ENCODE peak calls at places on chromosomes 13 and 19, in nine cellular contexts. L is AG04450; H is dorsolateral prefrontal cortex; X is progenitor cell of endocrine pancreas; C is amygdala; J is T-helper 2 cell treated with Interferon-gamma antibody and Interleukin-4, amounts not matched to agents 5 μg/mL and 100 μg/mL, for 36 hours; W is NCI-H345; M is CD8-positive, alpha-beta memory T cell; T is left cardiac atrium. Y is an unnamed sample.

GRCh38 chr13:29693297-29693945 is 97.9 kb upstream of the SLC7A1 start:
- DNase-seq in L (no peak), H (peak), X (no peak), C (no peak), J (no peak), W (no peak), M (no peak), T (no peak), Y (no peak)

GRCh38 chr13:106569233-106570095 is 1.5 kb upstream of the ARGLU1 start:
- DNase-seq in L (no peak), H (no peak), X (no peak), C (no peak), J (no peak), W (no peak), M (no peak), T (no peak), Y (no peak)

GRCh38 chr13:40069173-40070044 is 413.9 kb downstream of the COG6 start:
- DNase-seq in L (peak), H (peak), X (peak), C (no peak), J (peak), W (peak), M (peak), T (peak), Y (peak)

GRCh38 chr19:8367327-8368001 is 3.5 kb downstream of the ANGPTL4 start:
- DNase-seq in L (peak), H (peak), X (no peak), C (no peak), J (no peak), W (peak), M (no peak), T (peak), Y (peak)

GRCh38 chr13:52850396-52851152 is 2.1 kb upstream of the PCDH8 start:
- DNase-seq in L (no peak), H (no peak), X (peak), C (no peak), J (peak), W (peak), M (no peak), T (peak), Y (peak)

GRCh38 chr19:51030631-51031030 is 4.2 kb downstream of the KLK12 start:
- DNase-seq in L (no peak), H (no peak), X (no peak), C (no peak), J (no peak), W (no peak), M (no peak), T (no peak), Y (no peak)

GRCh38 chr19:40147693-40148347 is 43.4 kb upstream of the MAP3K10 start:
- DNase-seq in L (peak), H (no peak), X (no peak), C (no peak), J (no peak), W (no peak), M (no peak), T (no peak), Y (no peak)

GRCh38 chr13:84553252-84553651 is 671.0 kb upstream of the SLITRK1 start:
- DNase-seq in L (no peak), H (no peak), X (no peak), C (no peak), J (no peak), W (no peak), M (no peak), T (no peak), Y (no peak)

GRCh38 chr19:10279737-10280442 is 6.9 kb upstream of the ICAM4 start:
- DNase-seq in L (no peak), H (no peak), X (no peak), C (no peak), J (no peak), W (no peak), M (no peak), T (no peak), Y (no peak)

GRCh38 chr13:93328943-93329342 is 102.3 kb downstream of the GPC6 start:
- DNase-seq in L (no peak), H (no peak), X (no peak), C (no peak), J (no peak), W (no peak), M (no peak), T (no peak), Y (no peak)

GRCh38 chr13:114112826-114113322 is 19.5 kb downstream of the RASA3 start:
- DNase-seq in L (no peak), H (no peak), X (no peak), C (no peak), J (no peak), W (no peak), M (no peak), T (peak), Y (no peak)

GRCh38 chr19:280541-281007 is 10.6 kb downstream of the PLPP2 start:
- DNase-seq in L (no peak), H (no peak), X (no peak), C (no peak), J (no peak), W (peak), M (no peak), T (no peak), Y (no peak)

GRCh38 chr19:46508206-46508605 is 12.5 kb upstream of the PNMA8B start:
- DNase-seq in L (no peak), H (no peak), X (no peak), C (no peak), J (no peak), W (no peak), M (no peak), T (no peak), Y (no peak)

GRCh38 chr13:64704121-64704520 is 2526.0 kb downstream of the PCDH9 start:
- DNase-seq in L (no peak), H (no peak), X (no peak), C (no peak), J (no peak), W (no peak), M (no peak), T (no peak), Y (no peak)

GRCh38 chr19:793775-794174 is 3.5 kb upstream of the PTBP1 start:
- DNase-seq in L (no peak), H (no peak), X (no peak), C (no peak), J (no peak), W (no peak), M (no peak), T (no peak), Y (no peak)

GRCh38 chr19:40466219-40467006 is at the start of gene SPTBN4:
- DNase-seq in L (no peak), H (peak), X (no peak), C (no peak), J (peak), W (no peak), M (peak), T (peak), Y (no peak)

GRCh38 chr13:109135018-109135417 is 505.6 kb downstream of the MYO16 start:
- DNase-seq in L (no peak), H (no peak), X (no peak), C (no peak), J (no peak), W (no peak), M (no peak), T (no peak), Y (no peak)

GRCh38 chr13:103403148-103403740 is 337.0 kb upstream of the SLC10A2 start:
- DNase-seq in L (no peak), H (no peak), X (no peak), C (no peak), J (no peak), W (no peak), M (no peak), T (no peak), Y (no peak)

GRCh38 chr13:97574926-97575325 is 141.0 kb downstream of the RAP2A start:
- DNase-seq in L (peak), H (no peak), X (no peak), C (no peak), J (no peak), W (peak), M (no peak), T (no peak), Y (no peak)

GRCh38 chr13:41199526-41199925 is 5.2 kb upstream of the KBTBD7 start:
- DNase-seq in L (no peak), H (no peak), X (no peak), C (no peak), J (no peak), W (no peak), M (no peak), T (no peak), Y (no peak)

GRCh38 chr19:35206855-35207254 is 21.7 kb downstream of the FAM187B start:
- DNase-seq in L (no peak), H (no peak), X (no peak), C (no peak), J (no peak), W (no peak), M (no peak), T (no peak), Y (no peak)

GRCh38 chr13:67474114-67474513 is 244.0 kb upstream of the PCDH9 start:
- DNase-seq in L (no peak), H (no peak), X (no peak), C (no peak), J (no peak), W (no peak), M (no peak), T (no peak), Y (no peak)

GRCh38 chr19:19461671-19462622 is 53.4 kb downstream of the TSSK6 start:
- DNase-seq in L (no peak), H (peak), X (peak), C (no peak), J (no peak), W (peak), M (peak), T (peak), Y (no peak)

GRCh38 chr19:44608391-44608821 is 5.0 kb upstream of the IGSF23 start:
- DNase-seq in L (no peak), H (no peak), X (no peak), C (no peak), J (no peak), W (peak), M (no peak), T (no peak), Y (no peak)

GRCh38 chr13:94921181-94921580 is 208.8 kb upstream of the SOX21 start:
- DNase-seq in L (no peak), H (no peak), X (no peak), C (no peak), J (no peak), W (no peak), M (no peak), T (no peak), Y (no peak)

GRCh38 chr19:9936151-9937000 is at the start of gene OLFM2:
- DNase-seq in L (no peak), H (no peak), X (peak), C (no peak), J (no peak), W (peak), M (no peak), T (peak), Y (no peak)

GRCh38 chr13:114035583-114036501 is 62.0 kb upstream of the C13orf46 start:
- DNase-seq in L (no peak), H (peak), X (no peak), C (no peak), J (no peak), W (no peak), M (no peak), T (no peak), Y (peak)

GRCh38 chr19:32812036-32812435 is 57.5 kb downstream of the SLC7A9 start:
- DNase-seq in L (no peak), H (no peak), X (no peak), C (no peak), J (no peak), W (no peak), M (no peak), T (no peak), Y (no peak)

GRCh38 chr19:10835089-10835753 is 791 bp downstream of the TMED1 start:
- DNase-seq in L (no peak), H (no peak), X (no peak), C (no peak), J (no peak), W (no peak), M (no peak), T (no peak), Y (no peak)

GRCh38 chr13:97125051-97125809 is 96.9 kb upstream of the MBNL2 start:
- DNase-seq in L (no peak), H (no peak), X (no peak), C (no peak), J (peak), W (peak), M (no peak), T (peak), Y (no peak)

GRCh38 chr13:97339019-97339988 is 94.7 kb upstream of the RAP2A start:
- DNase-seq in L (peak), H (peak), X (no peak), C (no peak), J (no peak), W (no peak), M (no peak), T (peak), Y (peak)

GRCh38 chr13:113148407-113148806 is 10.0 kb upstream of the PROZ start:
- DNase-seq in L (no peak), H (no peak), X (no peak), C (no peak), J (no peak), W (no peak), M (no peak), T (no peak), Y (no peak)

GRCh38 chr19:43499042-43499441 is 5.5 kb downstream of the PHLDB3 start:
- DNase-seq in L (no peak), H (no peak), X (no peak), C (no peak), J (no peak), W (no peak), M (no peak), T (no peak), Y (no peak)

GRCh38 chr19:34124828-34125227 is 47.5 kb upstream of the LSM14A start:
- DNase-seq in L (no peak), H (no peak), X (no peak), C (no peak), J (no peak), W (no peak), M (no peak), T (no peak), Y (no peak)

GRCh38 chr19:5046339-5047039 is 77.6 kb downstream of the KDM4B start:
- DNase-seq in L (no peak), H (no peak), X (no peak), C (no peak), J (no peak), W (peak), M (no peak), T (no peak), Y (no peak)

GRCh38 chr13:36872621-36873020 is 47.4 kb downstream of the SMAD9 start:
- DNase-seq in L (no peak), H (peak), X (no peak), C (no peak), J (no peak), W (no peak), M (no peak), T (no peak), Y (peak)